ENCODE peak calls at places on chromosome 15, in seven cellular contexts. One of them, this sample, is unnamed.

GRCh38 chr15:85047271-85047948 is 65.8 kb downstream of the PDE8A start:
- DNase-seq in IMR-90: peak
- DNase-seq in K562: no peak
- DNase-seq in H1: no peak
- DNase-seq in HepG2: peak
- DNase-seq in A549: peak
- DNase-seq in GM12878: no peak
- DNase-seq in this sample: no peak

GRCh38 chr15:90557147-90557546 is 27.4 kb downstream of the CRTC3 start:
- DNase-seq in K562: no peak
- DNase-seq in H1: no peak
- DNase-seq in A549: no peak
- DNase-seq in IMR-90: peak
- DNase-seq in HepG2: no peak
- DNase-seq in GM12878: no peak
- DNase-seq in this sample: peak

GRCh38 chr15:49387471-49387870 is 35.6 kb upstream of the FGF7 start:
- DNase-seq in K562: no peak
- DNase-seq in HepG2: no peak
- DNase-seq in GM12878: no peak
- DNase-seq in H1: no peak
- DNase-seq in IMR-90: no peak
- DNase-seq in A549: no peak
- DNase-seq in this sample: no peak

GRCh38 chr15:44028349-44028748 is 166.7 kb downstream of the FRMD5 start:
- DNase-seq in GM12878: no peak
- DNase-seq in HepG2: no peak
- DNase-seq in K562: no peak
- DNase-seq in IMR-90: peak
- DNase-seq in A549: no peak
- DNase-seq in H1: no peak
- DNase-seq in this sample: no peak

GRCh38 chr15:94070341-94071275 is 160.8 kb upstream of the MCTP2 start:
- DNase-seq in HepG2: no peak
- DNase-seq in H1: no peak
- DNase-seq in K562: no peak
- DNase-seq in A549: peak
- DNase-seq in IMR-90: no peak
- DNase-seq in GM12878: no peak
- DNase-seq in this sample: no peak

GRCh38 chr15:68691667-68692066 is 112.9 kb downstream of the CORO2B start:
- DNase-seq in A549: no peak
- DNase-seq in HepG2: peak
- DNase-seq in IMR-90: no peak
- DNase-seq in H1: no peak
- DNase-seq in GM12878: no peak
- DNase-seq in K562: no peak
- DNase-seq in this sample: peak

GRCh38 chr15:49860101-49860500 is 239.3 kb downstream of the DTWD1 start:
- DNase-seq in IMR-90: peak
- DNase-seq in A549: no peak
- DNase-seq in H1: no peak
- DNase-seq in GM12878: no peak
- DNase-seq in K562: no peak
- DNase-seq in HepG2: no peak
- DNase-seq in this sample: no peak

GRCh38 chr15:41585140-41586047 is 26.4 kb downstream of the TYRO3 start:
- DNase-seq in A549: peak
- DNase-seq in K562: no peak
- DNase-seq in HepG2: no peak
- DNase-seq in IMR-90: peak
- DNase-seq in GM12878: no peak
- DNase-seq in H1: no peak
- DNase-seq in this sample: peak

GRCh38 chr15:68316061-68316804 is 38.7 kb downstream of the FEM1B start:
- DNase-seq in K562: peak
- DNase-seq in GM12878: no peak
- DNase-seq in A549: peak
- DNase-seq in H1: no peak
- DNase-seq in HepG2: no peak
- DNase-seq in IMR-90: no peak
- DNase-seq in this sample: no peak

GRCh38 chr15:47384316-47384715 is 333.0 kb upstream of the SEMA6D start:
- DNase-seq in HepG2: no peak
- DNase-seq in H1: peak
- DNase-seq in GM12878: no peak
- DNase-seq in K562: no peak
- DNase-seq in A549: peak
- DNase-seq in IMR-90: peak
- DNase-seq in this sample: no peak

GRCh38 chr15:31091531-31091930 is 10.0 kb downstream of the TRPM1 start:
- DNase-seq in A549: peak
- DNase-seq in K562: no peak
- DNase-seq in H1: no peak
- DNase-seq in GM12878: no peak
- DNase-seq in IMR-90: peak
- DNase-seq in HepG2: no peak
- DNase-seq in this sample: no peak

DNA sequence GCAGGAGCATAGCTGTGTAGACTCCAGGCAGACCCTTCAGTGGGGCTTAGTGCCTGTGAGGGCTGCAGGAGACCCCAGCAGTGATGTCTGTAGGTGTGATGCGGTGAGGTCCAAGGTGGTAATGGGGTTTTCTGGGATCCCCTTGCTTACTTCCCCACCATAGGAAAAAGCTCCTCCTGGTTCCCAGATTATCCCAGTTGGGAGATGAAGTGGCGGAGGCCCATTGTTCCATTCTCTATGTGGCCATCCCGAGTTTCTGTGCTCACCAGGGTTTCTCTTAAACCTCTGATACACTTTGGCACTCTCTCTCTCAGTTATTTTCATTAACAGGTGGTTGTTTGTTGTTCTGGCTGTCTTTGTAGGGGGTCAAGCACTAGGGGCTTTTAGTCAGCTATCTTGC is 146.7 kb upstream of the IGF1R start:
- DNase-seq in K562: no peak
- DNase-seq in GM12878: no peak
- DNase-seq in HepG2: no peak
- DNase-seq in IMR-90: no peak
- DNase-seq in A549: no peak
- DNase-seq in H1: no peak
- DNase-seq in this sample: no peak
- H3K27ac ChIP-seq in K562: no peak
- H3K27ac ChIP-seq in GM12878: no peak
- H3K27ac ChIP-seq in HepG2: no peak
- H3K27ac ChIP-seq in IMR-90: no peak
- H3K27ac ChIP-seq in A549: no peak
- H3K27ac ChIP-seq in H1: no peak
- H3K27ac ChIP-seq in this sample: no peak

GRCh38 chr15:39188314-39188713 is 392.6 kb upstream of the THBS1 start:
- DNase-seq in GM12878: no peak
- DNase-seq in HepG2: no peak
- DNase-seq in H1: no peak
- DNase-seq in A549: no peak
- DNase-seq in K562: no peak
- DNase-seq in IMR-90: no peak
- DNase-seq in this sample: no peak
- TF ChIP-seq USF2 in GM12878: no peak
- TF ChIP-seq USF2 in HepG2: no peak
- TF ChIP-seq USF2 in H1: no peak
- TF ChIP-seq USF2 in A549: no peak
- TF ChIP-seq USF2 in K562: no peak
- TF ChIP-seq USF2 in IMR-90: no peak
- TF ChIP-seq USF2 in this sample: no peak

GRCh38 chr15:39056357-39056756 is 491.7 kb upstream of the RASGRP1 start:
- DNase-seq in HepG2: no peak
- DNase-seq in GM12878: no peak
- DNase-seq in H1: no peak
- DNase-seq in IMR-90: no peak
- DNase-seq in A549: no peak
- DNase-seq in K562: no peak
- DNase-seq in this sample: no peak
- H3K27ac ChIP-seq in HepG2: no peak
- H3K27ac ChIP-seq in GM12878: no peak
- H3K27ac ChIP-seq in H1: no peak
- H3K27ac ChIP-seq in IMR-90: no peak
- H3K27ac ChIP-seq in A549: no peak
- H3K27ac ChIP-seq in K562: no peak
- H3K27ac ChIP-seq in this sample: no peak

GRCh38 chr15:73571346-73571745 is 61.8 kb downstream of the NPTN start:
- DNase-seq in GM12878: no peak
- DNase-seq in H1: no peak
- DNase-seq in K562: no peak
- DNase-seq in A549: no peak
- DNase-seq in IMR-90: no peak
- DNase-seq in HepG2: peak
- DNase-seq in this sample: no peak
- TF ChIP-seq USF2 in GM12878: no peak
- TF ChIP-seq USF2 in H1: no peak
- TF ChIP-seq USF2 in K562: no peak
- TF ChIP-seq USF2 in A549: no peak
- TF ChIP-seq USF2 in IMR-90: no peak
- TF ChIP-seq USF2 in HepG2: no peak
- TF ChIP-seq USF2 in this sample: no peak

DNA sequence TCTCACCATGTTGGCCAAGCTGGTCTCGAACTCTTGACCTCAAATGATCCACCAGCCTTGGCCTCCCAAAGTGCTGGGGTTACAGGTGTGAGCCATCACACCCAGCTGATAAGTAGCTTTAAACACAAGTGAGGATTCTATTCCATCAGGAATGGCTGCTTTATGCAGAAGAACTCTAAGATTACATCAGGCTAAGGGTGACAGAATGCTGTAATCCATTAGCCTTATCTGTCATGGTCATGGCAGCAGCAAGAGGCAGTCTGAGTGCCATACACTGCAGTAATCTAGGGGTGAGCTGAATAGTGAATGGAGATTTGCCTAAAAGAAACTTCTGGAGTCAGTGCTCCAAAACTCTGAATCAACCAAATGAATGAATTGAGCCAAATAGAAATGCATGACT is 39.5 kb downstream of the LIPC start:
- DNase-seq in HepG2: no peak
- DNase-seq in K562: no peak
- DNase-seq in A549: no peak
- DNase-seq in H1: no peak
- DNase-seq in IMR-90: no peak
- DNase-seq in GM12878: no peak
- DNase-seq in this sample: no peak
- H3K27ac ChIP-seq in HepG2: no peak
- H3K27ac ChIP-seq in K562: no peak
- H3K27ac ChIP-seq in A549: peak
- H3K27ac ChIP-seq in H1: no peak
- H3K27ac ChIP-seq in IMR-90: peak
- H3K27ac ChIP-seq in GM12878: no peak
- H3K27ac ChIP-seq in this sample: no peak

DNA sequence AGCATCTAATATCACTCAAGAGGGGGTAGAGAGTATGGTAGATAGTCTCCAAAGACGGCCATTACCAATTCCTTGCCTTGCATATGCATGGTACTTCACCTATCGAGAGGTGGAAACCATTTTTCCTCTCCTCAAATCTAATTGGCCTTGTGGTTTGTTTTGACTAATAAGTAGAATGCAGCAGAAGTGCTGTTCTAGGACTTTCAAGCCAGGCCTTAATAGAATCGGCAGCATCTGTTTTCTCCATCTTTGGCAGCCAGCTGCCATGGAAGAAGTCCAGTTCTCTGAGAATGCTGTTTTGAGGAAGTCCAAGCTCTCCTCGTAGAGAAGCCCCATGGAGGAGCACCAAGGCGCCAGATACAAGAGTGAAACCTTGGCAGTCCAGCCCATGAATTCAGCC is 59.1 kb upstream of the RASGRP1 start:
- DNase-seq in GM12878: no peak
- DNase-seq in A549: no peak
- DNase-seq in HepG2: no peak
- DNase-seq in K562: no peak
- DNase-seq in H1: no peak
- DNase-seq in IMR-90: no peak
- DNase-seq in this sample: no peak
- TF ChIP-seq USF2 in GM12878: no peak
- TF ChIP-seq USF2 in A549: no peak
- TF ChIP-seq USF2 in HepG2: no peak
- TF ChIP-seq USF2 in K562: no peak
- TF ChIP-seq USF2 in H1: no peak
- TF ChIP-seq USF2 in IMR-90: no peak
- TF ChIP-seq USF2 in this sample: no peak

GRCh38 chr15:74788042-74788715 is 6.3 kb downstream of the CSK start:
- DNase-seq in IMR-90: no peak
- DNase-seq in H1: no peak
- DNase-seq in A549: no peak
- DNase-seq in GM12878: no peak
- DNase-seq in K562: no peak
- DNase-seq in HepG2: no peak
- DNase-seq in this sample: no peak

GRCh38 chr15:74786659-74787165 is 4.8 kb downstream of the CSK start:
- DNase-seq in HepG2: no peak
- DNase-seq in K562: no peak
- DNase-seq in GM12878: no peak
- DNase-seq in A549: no peak
- DNase-seq in H1: no peak
- DNase-seq in IMR-90: no peak
- DNase-seq in this sample: no peak

GRCh38 chr15:74789171-74789627 is 7.3 kb downstream of the CSK start:
- DNase-seq in H1: no peak
- DNase-seq in K562: no peak
- DNase-seq in IMR-90: no peak
- DNase-seq in A549: no peak
- DNase-seq in GM12878: no peak
- DNase-seq in HepG2: no peak
- DNase-seq in this sample: no peak

GRCh38 chr15:74788716-74789151 is 6.9 kb downstream of the CSK start:
- DNase-seq in K562: no peak
- DNase-seq in IMR-90: no peak
- DNase-seq in GM12878: peak
- DNase-seq in HepG2: no peak
- DNase-seq in H1: no peak
- DNase-seq in A549: no peak
- DNase-seq in this sample: no peak

DNA sequence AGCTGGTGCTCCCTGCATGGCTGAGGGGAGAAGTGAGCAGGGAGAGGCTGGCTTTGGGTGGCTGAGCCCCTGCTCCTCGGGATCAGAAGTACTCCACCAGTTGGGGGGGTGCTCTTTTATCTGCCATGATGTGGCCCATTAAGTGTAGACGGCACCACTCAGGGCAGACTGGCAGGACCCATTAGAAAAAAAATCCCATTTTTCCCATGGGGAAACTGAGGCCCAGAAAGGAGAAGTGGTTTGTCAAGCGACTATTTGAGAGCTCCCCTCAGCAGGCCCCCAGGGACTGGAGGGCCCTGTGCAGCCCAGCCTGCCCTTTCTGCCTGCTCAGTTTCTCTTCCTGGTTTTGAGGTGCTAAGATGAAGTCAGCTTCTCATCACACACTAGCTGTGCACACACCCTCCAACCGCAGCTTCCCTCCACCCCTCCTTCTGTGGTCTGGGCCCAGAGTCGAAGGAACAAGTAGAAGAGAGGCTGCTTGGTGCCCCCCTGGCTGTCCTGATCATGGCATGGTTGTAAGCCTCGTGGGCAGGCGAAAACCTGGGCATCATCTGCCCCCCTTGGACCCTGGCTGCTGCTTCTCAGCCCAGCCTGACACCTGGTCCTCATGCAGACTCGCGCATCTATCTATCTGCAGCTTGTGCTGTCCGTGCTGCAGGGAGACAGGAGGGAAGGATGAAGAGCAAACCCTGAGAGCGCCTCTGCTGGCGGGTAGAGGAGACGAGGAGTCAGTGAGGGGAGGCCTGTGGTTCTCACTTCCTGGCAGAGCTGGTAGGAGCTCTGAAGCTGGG is 5.6 kb downstream of the CSK start:
- DNase-seq in IMR-90: peak
- DNase-seq in A549: peak
- DNase-seq in GM12878: peak
- DNase-seq in H1: no peak
- DNase-seq in K562: peak
- DNase-seq in HepG2: no peak
- DNase-seq in this sample: peak
- H3K27ac ChIP-seq in IMR-90: no peak
- H3K27ac ChIP-seq in A549: no peak
- H3K27ac ChIP-seq in GM12878: peak
- H3K27ac ChIP-seq in H1: no peak
- H3K27ac ChIP-seq in K562: no peak
- H3K27ac ChIP-seq in HepG2: no peak
- H3K27ac ChIP-seq in this sample: no peak

This sample was measured in SK-N-SH.